ENCODE peak calls at places on chromosomes 7 and 10, in five cellular contexts. Z is Caki2, X is upper lobe of left lung, Q is body of pancreas, V is mammary epithelial cell. G is an unnamed sample.

GRCh38 chr7:5183155-5183554 is 6.9 kb upstream of the WIPI2 start:
- DNase-seq in Z (no peak), X (no peak), Q (peak), V (peak), G (no peak)

GRCh38 chr7:5630670-5631069 is 150.8 kb downstream of the RNF216 start:
- DNase-seq in Z (no peak), X (no peak), Q (no peak), V (peak), G (no peak)

GRCh38 chr10:97888641-97889262 is 39.1 kb downstream of the GOLGA7B start:
- DNase-seq in Z (peak), X (no peak), Q (peak), V (peak), G (peak)

GRCh38 chr7:83681200-83681599 is 32.3 kb upstream of the SEMA3E start:
- DNase-seq in Z (peak), X (no peak), Q (no peak), V (no peak), G (no peak)

GRCh38 chr10:34504534-34504933 is 310.6 kb downstream of the PARD3 start:
- DNase-seq in Z (peak), X (no peak), Q (peak), V (peak), G (peak)

GRCh38 chr7:149884016-149884415 is 10.2 kb downstream of the ATP6V0E2 start:
- DNase-seq in Z (no peak), X (no peak), Q (peak), V (no peak), G (no peak)

GRCh38 chr7:142385528-142386340 is 127.9 kb upstream of the PRSS58 start:
- DNase-seq in Z (peak), X (no peak), Q (peak), V (peak), G (peak)

GRCh38 chr7:30173058-30173897 is 38.5 kb downstream of the MTURN start:
- DNase-seq in Z (no peak), X (no peak), Q (peak), V (peak), G (peak)

GRCh38 chr7:142513221-142513955 is 235.9 kb upstream of the PRSS1 start:
- DNase-seq in Z (no peak), X (no peak), Q (no peak), V (no peak), G (no peak)

GRCh38 chr10:103855424-103855823 is at the start of gene SH3PXD2A:
- DNase-seq in Z (no peak), X (peak), Q (peak), V (no peak), G (peak)

GRCh38 chr7:8018961-8019360 is 50.4 kb downstream of the GLCCI1 start:
- DNase-seq in Z (no peak), X (no peak), Q (no peak), V (no peak), G (no peak)

GRCh38 chr7:931871-932650 is 22.4 kb downstream of the ADAP1 start:
- DNase-seq in Z (no peak), X (no peak), Q (no peak), V (no peak), G (no peak)

GRCh38 chr10:56178210-56178609 is 182.8 kb downstream of the ZWINT start:
- DNase-seq in Z (no peak), X (no peak), Q (no peak), V (no peak), G (no peak)

GRCh38 chr7:24914465-24914859 is 65.5 kb downstream of the OSBPL3 start:
- DNase-seq in Z (no peak), X (no peak), Q (no peak), V (no peak), G (no peak)

GRCh38 chr10:133465191-133465949 is 11.6 kb downstream of the SCART1 start:
- DNase-seq in Z (no peak), X (peak), Q (no peak), V (peak), G (no peak)

GRCh38 chr10:17805921-17806577 is 3.1 kb upstream of the MRC1 start:
- DNase-seq in Z (no peak), X (no peak), Q (no peak), V (peak), G (no peak)

GRCh38 chr7:142498364-142498763 is 240.5 kb upstream of the PRSS58 start:
- DNase-seq in Z (no peak), X (no peak), Q (no peak), V (peak), G (peak)

GRCh38 chr7:35735396-35735795 is 40.5 kb upstream of the HERPUD2 start:
- DNase-seq in Z (no peak), X (no peak), Q (no peak), V (no peak), G (no peak)

GRCh38 chr7:99196536-99197288 is 11.2 kb downstream of the KPNA7 start:
- DNase-seq in Z (no peak), X (no peak), Q (no peak), V (peak), G (peak)

GRCh38 chr7:117472335-117472734 is 7.5 kb upstream of the CFTR start:
- DNase-seq in Z (no peak), X (no peak), Q (no peak), V (no peak), G (no peak)

GRCh38 chr10:33248638-33249037 is 85.8 kb downstream of the NRP1 start:
- DNase-seq in Z (no peak), X (no peak), Q (no peak), V (peak), G (peak)

GRCh38 chr7:155821851-155822250 is 9.6 kb upstream of the SHH start:
- DNase-seq in Z (no peak), X (no peak), Q (no peak), V (no peak), G (no peak)

GRCh38 chr7:91801331-91801983 is 79.0 kb downstream of the MTERF1 start:
- DNase-seq in Z (no peak), X (peak), Q (no peak), V (no peak), G (no peak)

GRCh38 chr10:15254808-15255655 is 86.5 kb upstream of the NMT2 start:
- DNase-seq in Z (no peak), X (no peak), Q (peak), V (no peak), G (no peak)

GRCh38 chr7:151453326-151453791 is 13.4 kb upstream of the CRYGN start:
- DNase-seq in Z (no peak), X (no peak), Q (peak), V (no peak), G (no peak)

GRCh38 chr7:99498546-99498944 is 1.5 kb downstream of the ZNF394 start:
- DNase-seq in Z (no peak), X (no peak), Q (no peak), V (peak), G (no peak)

GRCh38 chr7:106215868-106216516 is 68.8 kb downstream of the NAMPT start:
- DNase-seq in Z (no peak), X (no peak), Q (no peak), V (no peak), G (no peak)

GRCh38 chr10:11886851-11887250 is 63.7 kb downstream of the PROSER2 start:
- DNase-seq in Z (peak), X (peak), Q (no peak), V (peak), G (no peak)

GRCh38 chr7:101506531-101506930 is 122.6 kb downstream of the MYL10 start:
- DNase-seq in Z (peak), X (no peak), Q (no peak), V (peak), G (no peak)

GRCh38 chr7:137017221-137017620 is 148.8 kb downstream of the CHRM2 start:
- DNase-seq in Z (no peak), X (no peak), Q (no peak), V (no peak), G (no peak)

GRCh38 chr10:125144693-125145623 is 15.4 kb downstream of the CTBP2 start:
- DNase-seq in Z (no peak), X (no peak), Q (peak), V (peak), G (peak)

GRCh38 chr10:116521424-116522305 is 24.1 kb upstream of the PNLIP start:
- DNase-seq in Z (peak), X (no peak), Q (peak), V (peak), G (peak)

GRCh38 chr10:76251773-76252617 is 820.6 kb downstream of the LRMDA start:
- DNase-seq in Z (peak), X (no peak), Q (peak), V (no peak), G (peak)

GRCh38 chr7:78852951-78853350 is 600.5 kb downstream of the MAGI2 start:
- DNase-seq in Z (no peak), X (no peak), Q (no peak), V (no peak), G (peak)

G was measured in fibroblast of lung.